ENCODE peak calls at places on chromosome 16, in nine cellular contexts. O is hepatic stellate cell; W is fibroblast of lung; D is effector CD4-positive, alpha-beta T cell; Z is EH; L is pancreas; I is Ammon's horn; G is BE2C; J is activated gamma-delta T cell treated with Interleukin-2 at 50 U/mL for 16 hours. S is an unnamed sample.

GRCh38 chr16:1131378-1131994 is 21.4 kb upstream of the CACNA1H start:
- DNase-seq in O (no peak), W (no peak), D (no peak), Z (no peak), L (no peak), I (no peak), G (no peak), J (no peak), S (no peak)

GRCh38 chr16:84193480-84193879 is 2.5 kb downstream of the ADAD2 start:
- DNase-seq in O (no peak), W (no peak), D (no peak), Z (no peak), L (no peak), I (no peak), G (no peak), J (no peak), S (no peak)

GRCh38 chr16:85888405-85889331 is 10.3 kb upstream of the IRF8 start:
- DNase-seq in O (peak), W (peak), D (no peak), Z (peak), L (no peak), I (no peak), G (no peak), J (peak), S (no peak)

GRCh38 chr16:30527635-30528178 is 1.3 kb upstream of the ZNF768 start:
- DNase-seq in O (no peak), W (no peak), D (no peak), Z (peak), L (no peak), I (no peak), G (no peak), J (no peak), S (no peak)

GRCh38 chr16:90077240-90077756 is at the start of gene PRDM7:
- DNase-seq in O (peak), W (peak), D (peak), Z (peak), L (peak), I (peak), G (peak), J (peak), S (peak)

GRCh38 chr16:74867281-74867849 is 92.7 kb upstream of the FA2H start:
- DNase-seq in O (no peak), W (no peak), D (no peak), Z (no peak), L (no peak), I (no peak), G (peak), J (no peak), S (no peak)

GRCh38 chr16:48734220-48734619 is 124.2 kb upstream of the N4BP1 start:
- DNase-seq in O (no peak), W (no peak), D (no peak), Z (no peak), L (no peak), I (no peak), G (no peak), J (no peak), S (no peak)

GRCh38 chr16:84153660-84154214 is 8.6 kb downstream of the DNAAF1 start:
- DNase-seq in O (no peak), W (no peak), D (no peak), Z (peak), L (no peak), I (no peak), G (no peak), J (no peak), S (no peak)

GRCh38 chr16:50154369-50154947 is 1.4 kb downstream of the TENT4B start:
- DNase-seq in O (no peak), W (no peak), D (no peak), Z (peak), L (no peak), I (no peak), G (no peak), J (no peak), S (no peak)

GRCh38 chr16:48597563-48598392 is 12.2 kb downstream of the N4BP1 start:
- DNase-seq in O (no peak), W (peak), D (no peak), Z (peak), L (no peak), I (no peak), G (no peak), J (no peak), S (no peak)

GRCh38 chr16:87834668-87835473 is 34.4 kb downstream of the SLC7A5 start:
- DNase-seq in O (no peak), W (peak), D (no peak), Z (peak), L (no peak), I (no peak), G (peak), J (no peak), S (peak)

GRCh38 chr16:55513616-55514015 is 4.7 kb downstream of the LPCAT2 start:
- DNase-seq in O (no peak), W (no peak), D (no peak), Z (no peak), L (no peak), I (no peak), G (no peak), J (no peak), S (no peak)

GRCh38 chr16:67720236-67720635 is 1.1 kb upstream of the GFOD2 start:
- DNase-seq in O (no peak), W (no peak), D (no peak), Z (no peak), L (no peak), I (no peak), G (no peak), J (no peak), S (no peak)

GRCh38 chr16:81140930-81141780 is 45.0 kb upstream of the GCSH start:
- DNase-seq in O (no peak), W (no peak), D (no peak), Z (no peak), L (no peak), I (no peak), G (no peak), J (no peak), S (no peak)

GRCh38 chr16:28218109-28218508 is 6.3 kb upstream of the XPO6 start:
- DNase-seq in O (peak), W (peak), D (peak), Z (peak), L (no peak), I (no peak), G (no peak), J (peak), S (peak)

GRCh38 chr16:56294599-56294998 is 103.3 kb downstream of the GNAO1 start:
- DNase-seq in O (peak), W (peak), D (no peak), Z (peak), L (no peak), I (no peak), G (no peak), J (no peak), S (no peak)

GRCh38 chr16:85936761-85937343 is 37.9 kb downstream of the IRF8 start:
- DNase-seq in O (no peak), W (no peak), D (no peak), Z (peak), L (no peak), I (no peak), G (no peak), J (no peak), S (no peak)

S was measured in D341Med.